ENCODE peak calls at places on chromosomes 5 and 9, in five cellular contexts. One of them, this sample, is unnamed.

GRCh38 chr5:116404792-116405191 is 169.8 kb downstream of the SEMA6A start:
- DNase-seq in NCI-H345: no peak
- DNase-seq in T-helper 2 cell: no peak
- DNase-seq in dorsolateral prefrontal cortex: no peak
- DNase-seq in DMS53: no peak
- DNase-seq in this sample: no peak

GRCh38 chr5:58244819-58245478 is 214.9 kb downstream of the PLK2 start:
- DNase-seq in NCI-H345: no peak
- DNase-seq in dorsolateral prefrontal cortex: no peak
- DNase-seq in T-helper 2 cell: no peak
- DNase-seq in DMS53: no peak
- DNase-seq in this sample: peak

GRCh38 chr5:98193921-98194760 is 579.3 kb upstream of the RGMB start:
- DNase-seq in DMS53: peak
- DNase-seq in NCI-H345: no peak
- DNase-seq in dorsolateral prefrontal cortex: no peak
- DNase-seq in T-helper 2 cell: no peak
- DNase-seq in this sample: no peak

GRCh38 chr5:87360132-87360531 is 52.6 kb downstream of the CCNH start:
- DNase-seq in NCI-H345: no peak
- DNase-seq in T-helper 2 cell: no peak
- DNase-seq in DMS53: no peak
- DNase-seq in dorsolateral prefrontal cortex: no peak
- DNase-seq in this sample: no peak

GRCh38 chr5:139262414-139263139 is 31.0 kb upstream of the MATR3 start:
- DNase-seq in T-helper 2 cell: peak
- DNase-seq in NCI-H345: peak
- DNase-seq in DMS53: peak
- DNase-seq in dorsolateral prefrontal cortex: peak
- DNase-seq in this sample: peak

GRCh38 chr5:75018805-75019587 is 33.4 kb downstream of the GCNT4 start:
- DNase-seq in dorsolateral prefrontal cortex: no peak
- DNase-seq in DMS53: no peak
- DNase-seq in NCI-H345: no peak
- DNase-seq in T-helper 2 cell: no peak
- DNase-seq in this sample: no peak

GRCh38 chr9:7117676-7118561 is 360.1 kb downstream of the KDM4C start:
- DNase-seq in dorsolateral prefrontal cortex: no peak
- DNase-seq in DMS53: peak
- DNase-seq in T-helper 2 cell: no peak
- DNase-seq in NCI-H345: peak
- DNase-seq in this sample: peak

GRCh38 chr9:116002624-116003023 is 151.0 kb upstream of the PAPPA start:
- DNase-seq in NCI-H345: no peak
- DNase-seq in dorsolateral prefrontal cortex: no peak
- DNase-seq in DMS53: peak
- DNase-seq in T-helper 2 cell: no peak
- DNase-seq in this sample: peak

GRCh38 chr9:36560813-36561212 is 11.9 kb upstream of the MELK start:
- DNase-seq in NCI-H345: no peak
- DNase-seq in dorsolateral prefrontal cortex: no peak
- DNase-seq in DMS53: no peak
- DNase-seq in T-helper 2 cell: no peak
- DNase-seq in this sample: no peak

GRCh38 chr5:31963961-31964360 is 210.2 kb downstream of the GOLPH3 start:
- DNase-seq in dorsolateral prefrontal cortex: no peak
- DNase-seq in T-helper 2 cell: no peak
- DNase-seq in NCI-H345: no peak
- DNase-seq in DMS53: no peak
- DNase-seq in this sample: no peak

GRCh38 chr5:59756373-59757035 is 137.0 kb downstream of the PDE4D start:
- DNase-seq in T-helper 2 cell: no peak
- DNase-seq in NCI-H345: no peak
- DNase-seq in DMS53: peak
- DNase-seq in dorsolateral prefrontal cortex: no peak
- DNase-seq in this sample: peak

GRCh38 chr5:137808503-137809135 is 54.5 kb upstream of the HNRNPA0 start:
- DNase-seq in T-helper 2 cell: no peak
- DNase-seq in DMS53: no peak
- DNase-seq in NCI-H345: no peak
- DNase-seq in dorsolateral prefrontal cortex: peak
- DNase-seq in this sample: no peak

GRCh38 chr5:8906303-8906967 is 639.4 kb downstream of the SEMA5A start:
- DNase-seq in T-helper 2 cell: no peak
- DNase-seq in dorsolateral prefrontal cortex: no peak
- DNase-seq in DMS53: no peak
- DNase-seq in NCI-H345: no peak
- DNase-seq in this sample: peak

GRCh38 chr9:118306773-118307172 is 602.6 kb downstream of the TLR4 start:
- DNase-seq in NCI-H345: no peak
- DNase-seq in dorsolateral prefrontal cortex: no peak
- DNase-seq in T-helper 2 cell: no peak
- DNase-seq in DMS53: peak
- DNase-seq in this sample: no peak

GRCh38 chr9:33818167-33818831 is 1.3 kb downstream of the UBE2R2 start:
- DNase-seq in T-helper 2 cell: no peak
- DNase-seq in NCI-H345: no peak
- DNase-seq in DMS53: peak
- DNase-seq in dorsolateral prefrontal cortex: no peak
- DNase-seq in this sample: peak

This sample was measured in NCI-H69.